ENCODE peak calls at places on chromosomes 7 and 10, in five cellular contexts. One of them, this sample, is unnamed.

GRCh38 chr10:82037076-82037475 is 162.1 kb downstream of the NRG3 start:
- DNase-seq in NAMALWA: no peak
- DNase-seq in head of caudate nucleus: peak
- DNase-seq in sciatic nerve: peak
- DNase-seq in M059J: no peak
- DNase-seq in this sample: no peak

GRCh38 chr10:59864141-59864962 is 42.0 kb downstream of the CCDC6 start:
- DNase-seq in head of caudate nucleus: no peak
- DNase-seq in sciatic nerve: no peak
- DNase-seq in NAMALWA: no peak
- DNase-seq in M059J: no peak
- DNase-seq in this sample: no peak

GRCh38 chr7:85068796-85069195 is 118.1 kb downstream of the SEMA3D start:
- DNase-seq in M059J: peak
- DNase-seq in NAMALWA: no peak
- DNase-seq in sciatic nerve: no peak
- DNase-seq in head of caudate nucleus: no peak
- DNase-seq in this sample: peak

GRCh38 chr7:148286150-148286549 is 304.4 kb upstream of the C7orf33 start:
- DNase-seq in NAMALWA: peak
- DNase-seq in head of caudate nucleus: peak
- DNase-seq in sciatic nerve: no peak
- DNase-seq in M059J: peak
- DNase-seq in this sample: no peak

GRCh38 chr7:33157311-33157710 is 27.9 kb downstream of the BBS9 start:
- DNase-seq in M059J: no peak
- DNase-seq in NAMALWA: no peak
- DNase-seq in head of caudate nucleus: no peak
- DNase-seq in sciatic nerve: no peak
- DNase-seq in this sample: peak

GRCh38 chr7:46432666-46433065 is 511.6 kb upstream of the IGFBP3 start:
- DNase-seq in NAMALWA: no peak
- DNase-seq in head of caudate nucleus: no peak
- DNase-seq in sciatic nerve: no peak
- DNase-seq in M059J: peak
- DNase-seq in this sample: peak

GRCh38 chr10:126422561-126422960 is 34.3 kb upstream of the ADAM12 start:
- DNase-seq in head of caudate nucleus: no peak
- DNase-seq in NAMALWA: no peak
- DNase-seq in M059J: peak
- DNase-seq in sciatic nerve: no peak
- DNase-seq in this sample: no peak

GRCh38 chr10:6095810-6096209 is 7.0 kb downstream of the RBM17 start:
- DNase-seq in M059J: no peak
- DNase-seq in NAMALWA: no peak
- DNase-seq in sciatic nerve: no peak
- DNase-seq in head of caudate nucleus: no peak
- DNase-seq in this sample: no peak

GRCh38 chr10:31353574-31353973 is 34.6 kb downstream of the ZEB1 start:
- DNase-seq in sciatic nerve: no peak
- DNase-seq in NAMALWA: peak
- DNase-seq in head of caudate nucleus: no peak
- DNase-seq in M059J: peak
- DNase-seq in this sample: no peak

GRCh38 chr10:79932841-79933379 is 16.0 kb downstream of the SFTPD start:
- DNase-seq in head of caudate nucleus: no peak
- DNase-seq in sciatic nerve: no peak
- DNase-seq in M059J: no peak
- DNase-seq in NAMALWA: no peak
- DNase-seq in this sample: no peak

GRCh38 chr7:133040617-133041016 is 41.3 kb downstream of the CHCHD3 start:
- DNase-seq in NAMALWA: no peak
- DNase-seq in sciatic nerve: no peak
- DNase-seq in M059J: no peak
- DNase-seq in head of caudate nucleus: no peak
- DNase-seq in this sample: no peak

GRCh38 chr7:28542410-28542809 is 130.1 kb downstream of the CREB5 start:
- DNase-seq in M059J: no peak
- DNase-seq in head of caudate nucleus: no peak
- DNase-seq in NAMALWA: no peak
- DNase-seq in sciatic nerve: no peak
- DNase-seq in this sample: no peak

GRCh38 chr7:17584822-17585221 is 286.4 kb downstream of the AHR start:
- DNase-seq in sciatic nerve: no peak
- DNase-seq in head of caudate nucleus: no peak
- DNase-seq in NAMALWA: no peak
- DNase-seq in M059J: peak
- DNase-seq in this sample: no peak

GRCh38 chr7:148609045-148609725 is 18.6 kb downstream of the C7orf33 start:
- DNase-seq in sciatic nerve: no peak
- DNase-seq in head of caudate nucleus: no peak
- DNase-seq in NAMALWA: no peak
- DNase-seq in M059J: no peak
- DNase-seq in this sample: no peak

GRCh38 chr10:133061296-133062038 is 26.3 kb upstream of the ADGRA1 start:
- DNase-seq in NAMALWA: peak
- DNase-seq in head of caudate nucleus: no peak
- DNase-seq in M059J: no peak
- DNase-seq in sciatic nerve: no peak
- DNase-seq in this sample: no peak

GRCh38 chr10:127044191-127044590 is 139.0 kb downstream of the DOCK1 start:
- DNase-seq in head of caudate nucleus: peak
- DNase-seq in M059J: no peak
- DNase-seq in sciatic nerve: no peak
- DNase-seq in NAMALWA: no peak
- DNase-seq in this sample: no peak

GRCh38 chr7:36084485-36085091 is 68.5 kb upstream of the EEPD1 start:
- DNase-seq in NAMALWA: no peak
- DNase-seq in sciatic nerve: no peak
- DNase-seq in head of caudate nucleus: peak
- DNase-seq in M059J: peak
- DNase-seq in this sample: no peak

GRCh38 chr10:71072146-71072819 is 140.1 kb upstream of the UNC5B start:
- DNase-seq in NAMALWA: no peak
- DNase-seq in sciatic nerve: no peak
- DNase-seq in head of caudate nucleus: no peak
- DNase-seq in M059J: no peak
- DNase-seq in this sample: no peak

GRCh38 chr7:151035902-151036301 is 7.7 kb downstream of the ABCB8 start:
- DNase-seq in sciatic nerve: no peak
- DNase-seq in head of caudate nucleus: no peak
- DNase-seq in M059J: no peak
- DNase-seq in NAMALWA: no peak
- DNase-seq in this sample: no peak

GRCh38 chr7:101612885-101613490 is 16.1 kb downstream of the MYL10 start:
- DNase-seq in head of caudate nucleus: no peak
- DNase-seq in NAMALWA: no peak
- DNase-seq in sciatic nerve: no peak
- DNase-seq in M059J: no peak
- DNase-seq in this sample: no peak

GRCh38 chr7:101450064-101450463 is 87.4 kb downstream of the COL26A1 start:
- DNase-seq in NAMALWA: no peak
- DNase-seq in sciatic nerve: no peak
- DNase-seq in M059J: no peak
- DNase-seq in head of caudate nucleus: no peak
- DNase-seq in this sample: no peak

GRCh38 chr7:138784692-138785091 is 13.1 kb upstream of the TMEM213 start:
- DNase-seq in sciatic nerve: no peak
- DNase-seq in NAMALWA: no peak
- DNase-seq in M059J: peak
- DNase-seq in head of caudate nucleus: no peak
- DNase-seq in this sample: no peak

GRCh38 chr7:115793958-115794702 is 236.4 kb downstream of the TFEC start:
- DNase-seq in M059J: no peak
- DNase-seq in head of caudate nucleus: no peak
- DNase-seq in NAMALWA: no peak
- DNase-seq in sciatic nerve: no peak
- DNase-seq in this sample: no peak

GRCh38 chr10:86226801-86227201 is 139.8 kb downstream of the GRID1 start:
- DNase-seq in M059J: no peak
- DNase-seq in sciatic nerve: no peak
- DNase-seq in NAMALWA: no peak
- DNase-seq in head of caudate nucleus: no peak
- DNase-seq in this sample: no peak

GRCh38 chr10:75187961-75188426 is 22.6 kb upstream of the VDAC2 start:
- DNase-seq in M059J: peak
- DNase-seq in NAMALWA: peak
- DNase-seq in sciatic nerve: no peak
- DNase-seq in head of caudate nucleus: peak
- DNase-seq in this sample: no peak

GRCh38 chr7:19097165-19097885 is 20.1 kb downstream of the TWIST1 start:
- DNase-seq in head of caudate nucleus: no peak
- DNase-seq in M059J: no peak
- DNase-seq in sciatic nerve: no peak
- DNase-seq in NAMALWA: no peak
- DNase-seq in this sample: no peak

GRCh38 chr10:93541402-93542357 is 24.8 kb upstream of the FFAR4 start:
- DNase-seq in head of caudate nucleus: peak
- DNase-seq in NAMALWA: peak
- DNase-seq in M059J: peak
- DNase-seq in sciatic nerve: peak
- DNase-seq in this sample: peak

GRCh38 chr10:106173838-106174237 is 990.7 kb downstream of the SORCS1 start:
- DNase-seq in M059J: no peak
- DNase-seq in sciatic nerve: no peak
- DNase-seq in NAMALWA: no peak
- DNase-seq in head of caudate nucleus: no peak
- DNase-seq in this sample: no peak

GRCh38 chr10:86523348-86523747 is 1.8 kb upstream of the WAPL start:
- DNase-seq in NAMALWA: no peak
- DNase-seq in sciatic nerve: no peak
- DNase-seq in head of caudate nucleus: no peak
- DNase-seq in M059J: peak
- DNase-seq in this sample: no peak